ENCODE peak calls at places on chromosomes 1 and 21, in five cellular contexts. Y is CD4-positive, alpha-beta memory T cell; A is naive thymus-derived CD4-positive, alpha-beta T cell; P is neural progenitor cell; Z is fibroblast of lung. J is an unnamed sample.
A peak's percentile ranks its signal among the peaks of the same experiment; 100 is the strongest.

GRCh38 chr1:221583481-221583880 is 158.4 kb downstream of the DUSP10 start:
- DNase-seq in Y (no peak), A (no peak), P (no peak), Z (no peak), J (no peak)

GRCh38 chr21:35203093-35204021 is 154.3 kb upstream of the RUNX1 start:
- DNase-seq in Y (no peak), A (no peak), P (no peak), Z (peak; percentile 85), J (no peak)

GRCh38 chr21:46145840-46146691 is 9.3 kb downstream of the FTCD start:
- DNase-seq in Y (no peak), A (no peak), P (no peak), Z (no peak), J (no peak)

GRCh38 chr1:199759268-199759724 is 268.2 kb upstream of the NR5A2 start:
- DNase-seq in Y (no peak), A (no peak), P (no peak), Z (peak; percentile 34), J (no peak)

GRCh38 chr1:213568929-213569815 is 418.6 kb upstream of the PROX1 start:
- DNase-seq in Y (no peak), A (no peak), P (no peak), Z (no peak), J (no peak)

GRCh38 chr1:32240140-32240951 is 6.7 kb upstream of the FAM167B start:
- DNase-seq in Y (peak; percentile 55), A (peak; percentile 33), P (peak; percentile 99), Z (peak; percentile 48), J (peak; percentile 56)

GRCh38 chr21:38756746-38757145 is 49.0 kb upstream of the ETS2 start:
- DNase-seq in Y (no peak), A (no peak), P (no peak), Z (peak; percentile 52), J (no peak)

GRCh38 chr1:24277420-24278169 is 41.6 kb upstream of the GRHL3 start:
- DNase-seq in Y (peak; percentile 7), A (no peak), P (no peak), Z (peak; percentile 38), J (no peak)

GRCh38 chr1:1198423-1199140 is 7.8 kb downstream of the TNFRSF18 start:
- DNase-seq in Y (no peak), A (no peak), P (no peak), Z (no peak), J (no peak)

GRCh38 chr1:215789981-215790380 is 222.9 kb downstream of the KCTD3 start:
- DNase-seq in Y (no peak), A (no peak), P (no peak), Z (no peak), J (no peak)

GRCh38 chr1:92365378-92366044 is 66.7 kb downstream of the RPAP2 start:
- DNase-seq in Y (peak; percentile 13), A (no peak), P (no peak), Z (no peak), J (no peak)

GRCh38 chr1:116570358-116571214 is at the start of gene CD58:
- DNase-seq in Y (peak; percentile 79), A (peak; percentile 74), P (peak; percentile 91), Z (peak; percentile 76), J (peak; percentile 61)

GRCh38 chr21:41761211-41762181 is 5.4 kb downstream of the RIPK4 start:
- DNase-seq in Y (no peak), A (no peak), P (peak; percentile 59), Z (no peak), J (no peak)

GRCh38 chr1:29247874-29248273 is 11.6 kb downstream of the PTPRU start:
- DNase-seq in Y (no peak), A (no peak), P (no peak), Z (no peak), J (no peak)

GRCh38 chr1:101236546-101237228 is at the start of gene S1PR1:
- DNase-seq in Y (peak; percentile 82), A (peak; percentile 48), P (peak; percentile 94), Z (peak; percentile 73), J (peak; percentile 70)

GRCh38 chr1:79042117-79042516 is 35.6 kb upstream of the ADGRL4 start:
- DNase-seq in Y (no peak), A (no peak), P (no peak), Z (peak; percentile 40), J (no peak)
- H3K27ac ChIP-seq in Y (no peak overlapping the region), A (no peak overlapping the region), P (no peak overlapping the region), Z (no peak overlapping the region), J (no peak overlapping the region)

GRCh38 chr1:179082308-179083030 is 599 bp downstream of the TOR3A start:
- DNase-seq in Y (peak; percentile 34), A (peak; percentile 25), P (peak; percentile 62), Z (no peak), J (no peak)

GRCh38 chr1:179083031-179083345 is 1.1 kb downstream of the TOR3A start:
- DNase-seq in Y (peak; percentile 30), A (peak; percentile 19), P (no peak), Z (peak; percentile 18), J (no peak)

GRCh38 chr1:179081696-179082307 is at the start of gene TOR3A:
- DNase-seq in Y (peak; percentile 80), A (peak; percentile 51), P (peak; percentile 94), Z (peak; percentile 87), J (peak; percentile 61)

GRCh38 chr1:179079113-179079761 is 2.6 kb upstream of the TOR3A start:
- DNase-seq in Y (peak; percentile 68), A (no peak), P (peak; percentile 77), Z (peak; percentile 85), J (peak; percentile 9)

GRCh38 chr1:179080866-179081695 is 789 bp upstream of the TOR3A start:
- DNase-seq in Y (peak; percentile 13), A (peak; percentile 33), P (peak; percentile 5), Z (no peak), J (no peak)
- H3K27ac ChIP-seq in Y (peak overlapping the region; percentile 81), A (peak overlapping the region; percentile 76), P (no peak overlapping the region), Z (peak overlapping the region; percentile 90), J (peak overlapping the region; percentile 87)

GRCh38 chr1:19630720-19631119 is 13.4 kb upstream of the NBL1 start:
- DNase-seq in Y (no peak), A (no peak), P (no peak), Z (no peak), J (no peak)
- H3K27ac ChIP-seq in Y (no peak overlapping the region), A (no peak overlapping the region), P (no peak overlapping the region), Z (no peak overlapping the region), J (no peak overlapping the region)

GRCh38 chr1:203470240-203470639 is 5.4 kb upstream of the PRELP start:
- DNase-seq in Y (no peak), A (no peak), P (no peak), Z (no peak), J (no peak)

GRCh38 chr1:203465943-203466342 is 9.7 kb upstream of the PRELP start:
- DNase-seq in Y (no peak), A (no peak), P (peak; percentile 56), Z (peak; percentile 33), J (no peak)

GRCh38 chr1:203465146-203465798 is 10.3 kb upstream of the PRELP start:
- DNase-seq in Y (no peak), A (no peak), P (no peak), Z (no peak), J (no peak)

GRCh38 chr1:203464743-203465142 is 10.9 kb upstream of the PRELP start:
- DNase-seq in Y (no peak), A (no peak), P (no peak), Z (no peak), J (no peak)

GRCh38 chr1:203467550-203467921 is 8.1 kb upstream of the PRELP start:
- DNase-seq in Y (no peak), A (no peak), P (no peak), Z (peak; percentile 37), J (no peak)
- H3K27ac ChIP-seq in Y (no peak overlapping the region), A (no peak overlapping the region), P (no peak overlapping the region), Z (no peak overlapping the region), J (no peak overlapping the region)

GRCh38 chr1:184052750-184053149 is 1.2 kb downstream of the TSEN15 start:
- DNase-seq in Y (no peak), A (no peak), P (no peak), Z (no peak), J (no peak)

GRCh38 chr1:184051485-184052193 is at the start of gene TSEN15:
- DNase-seq in Y (peak; percentile 74), A (peak; percentile 61), P (peak; percentile 84), Z (peak; percentile 87), J (peak; percentile 33)

GRCh38 chr1:184051138-184051484 is 419 bp upstream of the TSEN15 start:
- DNase-seq in Y (no peak), A (no peak), P (no peak), Z (no peak), J (no peak)

GRCh38 chr1:184050631-184051030 is 899 bp upstream of the TSEN15 start:
- DNase-seq in Y (no peak), A (no peak), P (no peak), Z (peak; percentile 18), J (no peak)

DNA sequence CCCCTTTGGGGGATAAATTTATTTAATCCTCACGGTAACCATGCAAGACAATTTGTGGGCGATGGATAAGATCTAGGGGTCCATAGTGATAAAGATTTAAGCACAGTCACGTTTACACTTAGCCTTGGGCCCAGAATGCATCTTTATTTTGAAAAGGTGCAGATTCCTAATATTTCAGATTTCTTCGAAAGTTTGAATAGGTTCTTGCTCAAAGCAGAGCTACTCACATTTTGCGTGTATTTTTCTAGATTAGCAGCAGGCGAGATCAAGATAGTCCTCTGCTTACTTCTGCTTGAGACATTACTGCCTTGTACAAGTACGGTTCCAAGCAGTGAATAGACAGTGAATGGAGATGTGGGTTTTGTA is 647 bp downstream of the TSEN15 start:
- DNase-seq in Y (no peak), A (no peak), P (no peak), Z (peak; percentile 22), J (no peak)
- H3K27ac ChIP-seq in Y (peak overlapping the region; percentile 67), A (peak overlapping the region; percentile 77), P (peak overlapping the region; percentile 90), Z (peak overlapping the region; percentile 75), J (peak overlapping the region; percentile 61)

GRCh38 chr1:109891930-109892329 is 18.7 kb upstream of the CSF1 start:
- DNase-seq in Y (no peak), A (no peak), P (no peak), Z (no peak), J (no peak)

GRCh38 chr1:109890115-109890953 is 20.3 kb upstream of the CSF1 start:
- DNase-seq in Y (no peak), A (no peak), P (no peak), Z (no peak), J (no peak)

GRCh38 chr1:109895720-109896504 is 14.7 kb upstream of the CSF1 start:
- DNase-seq in Y (no peak), A (no peak), P (no peak), Z (peak; percentile 58), J (no peak)

GRCh38 chr1:109894823-109895719 is 15.6 kb upstream of the CSF1 start:
- DNase-seq in Y (no peak), A (no peak), P (no peak), Z (no peak), J (no peak)

DNA sequence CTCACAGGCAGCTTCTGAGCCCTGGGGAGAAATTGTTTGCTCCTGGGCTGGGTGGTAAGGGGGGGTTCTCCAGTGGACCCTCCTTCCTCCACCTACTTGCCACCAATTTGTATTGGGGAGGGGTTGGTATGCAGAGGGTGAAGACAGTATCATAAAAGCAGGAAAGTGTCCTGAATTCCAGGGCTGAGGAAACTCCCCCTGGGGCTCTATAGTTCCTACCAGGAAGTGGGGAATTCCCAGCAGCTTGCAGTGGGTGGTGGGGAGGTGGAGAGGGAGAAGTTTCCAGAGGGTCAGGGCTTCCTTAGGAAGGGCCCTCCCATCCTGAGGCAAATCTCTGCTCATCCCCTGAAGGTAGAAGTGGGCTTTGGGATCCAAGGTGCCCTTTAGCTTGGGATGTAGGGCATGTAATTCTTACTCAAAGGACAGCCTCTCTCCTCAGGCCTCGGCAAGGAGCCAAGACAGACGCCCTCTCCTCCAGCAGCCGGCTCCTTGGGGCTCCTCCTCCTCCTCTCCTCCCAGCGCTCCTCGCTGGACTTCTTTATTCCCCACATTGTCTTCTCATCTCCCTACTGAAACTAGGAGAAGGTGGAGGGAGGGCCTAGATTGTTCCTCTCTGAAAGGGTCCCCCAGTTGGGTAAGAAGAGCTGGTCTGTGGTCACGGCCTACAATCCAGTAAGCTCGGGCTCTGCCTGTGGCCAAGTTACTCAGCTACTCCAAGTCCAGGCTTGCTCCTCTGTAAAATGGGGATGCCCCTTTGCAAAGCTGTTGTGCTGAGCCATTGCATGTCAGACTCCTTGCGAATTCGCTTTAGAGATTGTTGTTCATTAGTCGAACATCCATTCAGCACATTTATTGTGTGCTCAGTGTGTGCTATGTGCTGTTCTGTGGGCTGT is 17.9 kb upstream of the CSF1 start:
- DNase-seq in Y (no peak), A (no peak), P (no peak), Z (no peak), J (no peak)
- H3K27ac ChIP-seq in Y (no peak overlapping the region), A (no peak overlapping the region), P (no peak overlapping the region), Z (no peak overlapping the region), J (no peak overlapping the region)

J was measured in effector memory CD4-positive, alpha-beta T cell.